ENCODE peak calls at places on chromosome 19, in five cellular contexts. H is thoracic aorta, X is bronchial epithelial cell, M is astrocyte of the spinal cord, U is Daoy. N is an unnamed sample.

GRCh38 chr19:5480427-5480836 is 25.2 kb downstream of the ZNRF4 start:
- DNase-seq in H (no peak), X (peak; percentile 16), M (no peak), U (peak; percentile 47), N (no peak)

GRCh38 chr19:33301900-33302174 is 497 bp downstream of the CEBPA start:
- DNase-seq in H (no peak), X (no peak), M (no peak), U (no peak), N (no peak)

GRCh38 chr19:4045597-4046361 is 20.9 kb downstream of the ZBTB7A start:
- DNase-seq in H (no peak), X (no peak), M (no peak), U (no peak), N (no peak)

GRCh38 chr19:37304190-37304883 is 66.6 kb upstream of the ZNF527 start:
- DNase-seq in H (no peak), X (no peak), M (no peak), U (peak; percentile 19), N (no peak)

GRCh38 chr19:32200312-32201038 is 144.9 kb upstream of the ZNF507 start:
- DNase-seq in H (no peak), X (no peak), M (no peak), U (no peak), N (no peak)

GRCh38 chr19:27780367-27781065 is 1432.4 kb downstream of the UQCRFS1 start:
- DNase-seq in H (no peak), X (no peak), M (no peak), U (no peak), N (no peak)

GRCh38 chr19:10084803-10085202 is 1.3 kb upstream of the SHFL start:
- DNase-seq in H (no peak), X (no peak), M (no peak), U (no peak), N (no peak)

GRCh38 chr19:29687897-29688728 is 22.9 kb downstream of the PLEKHF1 start:
- DNase-seq in H (no peak), X (peak; percentile 72), M (peak; percentile 33), U (no peak), N (peak; percentile 84)

GRCh38 chr19:21505459-21506393 is at the start of gene ZNF429:
- DNase-seq in H (peak; percentile 94), X (peak; percentile 87), M (peak; percentile 94), U (peak; percentile 81), N (peak; percentile 92)

GRCh38 chr19:38265213-38265861 is 964 bp downstream of the SPINT2 start:
- DNase-seq in H (no peak), X (peak; percentile 71), M (no peak), U (no peak), N (no peak)

GRCh38 chr19:16363133-16363851 is 38.7 kb downstream of the KLF2 start:
- DNase-seq in H (no peak), X (peak; percentile 37), M (no peak), U (no peak), N (no peak)

GRCh38 chr19:35518313-35518712 is 4.9 kb upstream of the DMKN start:
- DNase-seq in H (no peak), X (peak; percentile 93), M (peak; percentile 74), U (peak; percentile 94), N (peak; percentile 98)

GRCh38 chr19:29887498-29887897 is 54.5 kb upstream of the URI1 start:
- DNase-seq in H (no peak), X (no peak), M (no peak), U (no peak), N (peak; percentile 11)

GRCh38 chr19:57537953-57538547 is 10.9 kb downstream of the ZNF549 start:
- DNase-seq in H (no peak), X (no peak), M (peak; percentile 12), U (no peak), N (no peak)

GRCh38 chr19:49997709-49998108 is 27.5 kb downstream of the VRK3 start:
- DNase-seq in H (no peak), X (peak; percentile 44), M (no peak), U (peak; percentile 54), N (peak; percentile 6)

GRCh38 chr19:49475995-49476880 is 2.2 kb downstream of the FLT3LG start:
- DNase-seq in H (no peak), X (no peak), M (no peak), U (peak; percentile 42), N (no peak)

GRCh38 chr19:39557791-39558622 is 18.0 kb upstream of the EID2 start:
- DNase-seq in H (no peak), X (peak; percentile 18), M (peak; percentile 6), U (peak; percentile 73), N (no peak)

GRCh38 chr19:58038688-58039204 is 4.9 kb downstream of the ZSCAN1 start:
- DNase-seq in H (no peak), X (no peak), M (no peak), U (no peak), N (no peak)

GRCh38 chr19:47000373-47000772 is 19.3 kb upstream of the NPAS1 start:
- DNase-seq in H (no peak), X (no peak), M (no peak), U (no peak), N (no peak)

GRCh38 chr19:45637890-45638667 is 1.1 kb downstream of the EML2 start:
- DNase-seq in H (no peak), X (peak; percentile 78), M (no peak), U (peak; percentile 47), N (peak; percentile 43)

GRCh38 chr19:1864480-1865171 is 1.2 kb upstream of the KLF16 start:
- DNase-seq in H (no peak), X (no peak), M (peak; percentile 40), U (peak; percentile 81), N (peak; percentile 59)

GRCh38 chr19:33400856-33401682 is 27.6 kb downstream of the CEBPG start:
- DNase-seq in H (no peak), X (no peak), M (no peak), U (no peak), N (no peak)

GRCh38 chr19:16045893-16046292 is 30.4 kb upstream of the TPM4 start:
- DNase-seq in H (no peak), X (no peak), M (no peak), U (no peak), N (no peak)

GRCh38 chr19:35212241-35212640 is 16.3 kb downstream of the FAM187B start:
- DNase-seq in H (no peak), X (no peak), M (no peak), U (no peak), N (no peak)